ENCODE peak calls at places on chromosomes 5 and 9, in six cellular contexts. X, F, B, C, O and A are unnamed samples.

GRCh38 chr5:65037845-65038815 is 269.4 kb downstream of the CWC27 start:
- DNase-seq in O (no peak), X (no peak), B (peak; percentile 44), C (peak; percentile 39), F (peak; percentile 48), A (no peak)

GRCh38 chr9:134536101-134536900 is 105.3 kb upstream of the COL5A1 start:
- DNase-seq in F (no peak), C (no peak), B (no peak), O (no peak), X (no peak), A (no peak)

GRCh38 chr9:93890436-93890935 is 64.7 kb downstream of the BARX1 start:
- DNase-seq in F (no peak), B (no peak), O (no peak), C (no peak), X (no peak), A (no peak)

GRCh38 chr5:60259730-60260129 is 366.2 kb upstream of the PDE4D start:
- DNase-seq in O (no peak), C (no peak), F (no peak), X (no peak), B (no peak), A (no peak)

GRCh38 chr9:115103746-115104477 is 14.0 kb downstream of the TNC start:
- DNase-seq in O (no peak), X (no peak), F (no peak), B (no peak), C (no peak), A (no peak)

GRCh38 chr5:124057161-124057814 is 545.3 kb downstream of the CSNK1G3 start:
- DNase-seq in O (peak; percentile 47), C (no peak), B (no peak), F (no peak), X (no peak), A (no peak)

GRCh38 chr5:78264600-78264999 is 29.9 kb downstream of the AP3B1 start:
- DNase-seq in F (no peak), O (no peak), X (no peak), C (no peak), B (no peak), A (no peak)

GRCh38 chr5:35990524-35990923 is 666 bp downstream of the UGT3A1 start:
- DNase-seq in F (no peak), C (no peak), O (no peak), X (no peak), B (peak; percentile 1), A (no peak)

GRCh38 chr9:89474939-89475338 is 23.0 kb downstream of the SEMA4D start:
- DNase-seq in F (no peak), C (no peak), O (no peak), B (no peak), X (no peak), A (no peak)

GRCh38 chr5:170228756-170229459 is 3.9 kb upstream of the C5orf58 start:
- DNase-seq in B (no peak), X (no peak), C (no peak), O (no peak), F (no peak), A (no peak)

GRCh38 chr9:129382281-129383004 is 204.4 kb upstream of the IER5L start:
- DNase-seq in F (no peak), X (no peak), O (no peak), C (no peak), B (no peak), A (no peak)

GRCh38 chr5:103669615-103670014 is 107.0 kb upstream of the NUDT12 start:
- DNase-seq in F (no peak), C (no peak), B (no peak), O (no peak), X (no peak), A (no peak)

GRCh38 chr5:10250804-10251276 is 760 bp downstream of the CCT5 start:
- DNase-seq in X (no peak), C (no peak), B (no peak), F (peak; percentile 36), O (no peak), A (peak; percentile 15)

DNA sequence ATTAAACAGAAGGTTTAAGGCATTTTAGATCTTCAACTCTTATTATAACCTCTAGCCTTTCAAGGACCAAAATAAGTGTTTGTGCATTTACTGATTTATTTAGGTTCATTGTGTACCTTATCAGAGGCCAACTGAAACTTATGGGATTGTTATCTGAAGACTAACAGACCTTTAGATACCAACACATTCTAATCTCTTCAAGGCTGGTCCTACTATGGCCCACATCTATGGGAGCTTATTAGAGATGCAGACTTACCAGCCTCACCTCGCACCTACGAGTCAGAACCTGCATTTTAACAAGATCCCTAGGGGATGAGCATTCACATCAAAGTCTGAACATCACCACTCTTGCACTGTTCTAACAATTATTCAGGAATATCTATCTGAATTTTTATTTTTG is 1.9 kb downstream of the IARS1 start:
- DNase-seq in X (no peak), F (no peak), B (no peak), C (no peak), O (no peak), A (no peak)
- TF ChIP-seq TAF1 in X (no peak), F (no peak), B (no peak), C (no peak), O (no peak), A (no peak)

GRCh38 chr5:132628814-132629213 is 29.2 kb upstream of the IL13 start:
- DNase-seq in X (no peak), F (no peak), B (no peak), C (no peak), O (no peak), A (no peak)

GRCh38 chr5:132629230-132629944 is 28.6 kb upstream of the IL13 start:
- DNase-seq in C (no peak), B (no peak), F (no peak), X (no peak), O (no peak), A (no peak)

GRCh38 chr5:132621699-132622098 is 36.3 kb upstream of the IL13 start:
- DNase-seq in B (no peak), C (no peak), F (no peak), X (no peak), O (no peak), A (no peak)

GRCh38 chr5:132622608-132623007 is 35.4 kb upstream of the IL13 start:
- DNase-seq in X (no peak), B (no peak), C (no peak), F (no peak), O (no peak), A (no peak)

DNA sequence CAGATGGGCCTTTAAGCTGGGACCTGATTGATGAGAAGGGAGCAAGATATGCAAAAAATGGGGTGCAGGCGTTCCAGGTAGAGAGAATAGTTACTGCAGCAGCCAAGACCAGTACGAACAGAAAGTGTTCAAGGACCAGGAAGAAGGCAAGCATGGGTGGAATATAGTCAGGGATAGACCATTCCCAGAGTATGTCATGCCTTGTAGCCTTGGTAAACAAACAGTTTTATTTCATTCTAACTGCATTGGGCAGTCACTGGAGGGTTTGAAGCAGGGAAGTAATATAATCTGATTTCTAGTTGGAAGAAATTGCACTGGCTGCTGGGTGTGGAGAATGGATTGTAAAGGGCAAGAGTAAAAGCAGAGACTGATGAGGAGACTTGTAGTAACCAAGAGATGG is 30.5 kb upstream of the IL13 start:
- DNase-seq in C (no peak), O (no peak), F (no peak), B (no peak), X (no peak), A (no peak)
- TF ChIP-seq POLR2AphosphoS5 in C (no peak), O (no peak), F (no peak), B (no peak), X (no peak), A (no peak)

DNA sequence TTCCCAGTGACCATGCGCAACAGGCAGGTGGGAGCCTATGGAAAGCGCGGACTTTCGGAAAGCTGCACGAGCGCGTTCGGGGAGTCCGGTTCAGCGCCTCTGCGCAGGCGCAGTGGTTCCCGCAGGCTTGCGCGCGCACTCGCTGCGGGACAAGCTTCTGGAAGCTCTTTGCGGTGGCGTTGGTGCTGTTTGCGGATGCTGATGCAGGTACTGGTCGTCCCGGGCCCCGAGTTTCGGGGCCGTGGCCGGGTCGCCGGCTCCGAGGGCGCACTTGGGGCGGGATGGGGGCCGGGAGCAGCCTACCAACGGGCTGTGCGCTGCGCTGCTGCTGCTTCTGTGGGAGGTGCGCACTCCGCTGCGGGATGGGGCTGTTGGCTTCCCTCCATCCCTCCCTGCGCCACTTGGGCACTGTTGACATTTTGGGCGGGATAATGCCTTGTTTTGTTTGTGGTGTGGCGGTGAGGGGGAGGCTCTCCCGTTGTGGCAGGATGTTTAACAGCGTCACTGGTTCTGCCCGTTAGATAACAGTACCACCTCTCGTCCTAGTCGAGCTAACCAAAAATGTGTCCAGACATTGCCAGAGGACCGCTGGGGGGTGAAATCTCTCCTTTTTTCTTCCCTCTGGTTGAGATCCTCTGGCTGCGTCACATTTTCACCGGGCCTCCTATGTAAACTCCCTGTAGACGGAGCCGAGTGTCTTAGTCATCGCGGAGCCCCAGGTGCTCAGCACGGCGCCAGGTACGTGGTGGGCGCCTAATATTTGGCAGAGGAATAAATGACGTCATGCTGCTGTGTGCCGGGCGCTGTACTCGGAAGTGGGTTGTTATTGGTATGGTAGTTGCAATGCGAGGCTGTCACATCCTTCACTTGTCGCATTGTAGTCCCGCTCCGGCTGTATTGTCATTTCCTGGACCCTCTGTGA is at the start of gene ZNF483:
- DNase-seq in X (peak; percentile 42), F (peak; percentile 66), B (peak; percentile 78), O (no peak), C (peak; percentile 78), A (peak; percentile 59)
- TF ChIP-seq POLR2A in X (no peak), F (no peak), B (peak; percentile 67), O (no peak), C (no peak), A (no peak)

GRCh38 chr5:73625314-73625904 is 587 bp upstream of the ARHGEF28 start:
- DNase-seq in O (no peak), B (peak; percentile 15), F (no peak), X (peak; percentile 13), C (no peak), A (no peak)

GRCh38 chr5:73623929-73624404 is 2.0 kb upstream of the ARHGEF28 start:
- DNase-seq in O (no peak), C (peak; percentile 98), B (no peak), F (no peak), X (no peak), A (no peak)

GRCh38 chr5:73624888-73625287 is 1.1 kb upstream of the ARHGEF28 start:
- DNase-seq in F (no peak), O (no peak), C (no peak), B (no peak), X (no peak), A (no peak)

GRCh38 chr5:73626814-73627313 is 868 bp downstream of the ARHGEF28 start:
- DNase-seq in B (no peak), X (no peak), O (no peak), C (no peak), F (no peak), A (no peak)

DNA sequence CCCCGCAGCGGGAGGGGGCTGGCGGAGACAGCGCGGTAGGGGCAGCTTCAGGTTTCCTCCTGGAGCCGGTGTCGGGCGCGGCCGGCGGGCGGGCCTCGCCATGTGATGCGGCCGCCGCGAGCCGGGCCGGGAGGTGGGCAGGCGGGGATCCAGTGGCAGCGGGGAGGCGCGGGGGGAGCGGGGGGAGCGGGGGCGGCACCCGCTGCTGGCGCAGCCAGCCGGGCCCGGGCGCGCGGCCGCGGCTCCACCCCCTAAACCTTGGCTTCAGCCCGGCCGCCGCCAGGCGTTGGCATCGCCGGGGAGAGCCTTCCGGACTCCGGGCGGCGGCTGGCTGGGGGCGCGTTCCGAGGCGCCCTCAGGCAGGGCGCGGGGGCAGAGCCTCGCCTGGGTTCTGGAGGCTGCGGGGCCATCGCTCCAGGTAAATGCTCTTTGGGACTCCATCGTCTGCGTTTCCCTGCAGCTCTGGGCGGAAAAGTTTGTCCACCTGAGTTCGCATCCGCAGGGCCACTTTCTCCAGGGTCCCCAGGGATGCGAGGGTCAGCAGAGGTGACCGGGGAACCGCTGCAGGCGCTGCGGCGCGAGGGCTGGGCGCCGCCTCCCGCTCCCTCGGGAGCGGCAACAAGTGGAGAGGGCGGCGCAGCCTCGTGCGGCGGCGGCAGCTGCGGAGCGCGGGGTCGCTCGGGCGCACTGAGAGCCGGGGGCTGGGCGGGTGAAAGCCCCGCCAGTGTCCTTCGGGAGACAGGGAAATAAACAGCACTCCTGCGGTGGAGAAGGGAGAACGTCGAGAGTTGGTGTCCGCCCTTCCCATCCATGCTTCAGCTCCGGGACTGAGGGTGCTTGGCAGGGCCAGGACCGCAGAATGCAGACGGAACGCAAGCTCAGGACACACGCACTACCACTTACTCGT is at the start of gene ARHGEF28:
- DNase-seq in C (peak; percentile 49), F (no peak), X (peak; percentile 37), O (no peak), B (no peak), A (peak; percentile 41)
- TF ChIP-seq TAF1 in C (peak; percentile 61), F (no peak), X (no peak), O (no peak), B (peak; percentile 36), A (no peak)